ENCODE peak calls at places on chromosomes 1 and 21, in eight cellular contexts. J is right cardiac atrium; T is HFFc6; H is stimulated activated CD4-positive, alpha-beta T cell treated with anti-CD3 and anti-CD28 coated beads, Interleukin-4, amount 100 ng/mL, for 48 hours; R is T-cell; Q is anterior cingulate cortex; Z is H4; K is AG04450. A is an unnamed sample.

GRCh38 chr1:229237320-229237719 is 33.6 kb upstream of the RAB4A start:
- DNase-seq in J (no peak), T (no peak), H (no peak), R (no peak), Q (no peak), Z (no peak), K (no peak), A (no peak)

GRCh38 chr1:84502892-84503291 is 3.3 kb upstream of the SPATA1 start:
- DNase-seq in J (no peak), T (no peak), H (no peak), R (no peak), Q (no peak), Z (no peak), K (no peak), A (no peak)

GRCh38 chr1:228314315-228314657 is 92.3 kb downstream of the TRIM11 start:
- DNase-seq in J (no peak), T (no peak), H (no peak), R (no peak), Q (no peak), Z (no peak), K (no peak), A (no peak)

GRCh38 chr1:214018605-214019268 is 31.0 kb downstream of the PROX1 start:
- DNase-seq in J (no peak), T (no peak), H (no peak), R (no peak), Q (no peak), Z (no peak), K (no peak), A (no peak)

GRCh38 chr1:153602749-153603148 is 10.2 kb downstream of the S100A16 start:
- DNase-seq in J (no peak), T (no peak), H (no peak), R (no peak), Q (no peak), Z (no peak), K (no peak), A (no peak)

GRCh38 chr21:33245289-33245918 is 15.7 kb downstream of the IFNAR2 start:
- DNase-seq in J (no peak), T (no peak), H (no peak), R (no peak), Q (no peak), Z (no peak), K (no peak), A (no peak)

GRCh38 chr1:90781429-90782020 is 64.4 kb upstream of the BARHL2 start:
- DNase-seq in J (no peak), T (no peak), H (no peak), R (no peak), Q (peak), Z (no peak), K (no peak), A (no peak)

GRCh38 chr21:42093991-42094417 is 22.9 kb downstream of the UMODL1 start:
- DNase-seq in J (no peak), T (peak), H (no peak), R (no peak), Q (no peak), Z (peak), K (peak), A (no peak)

GRCh38 chr1:28273216-28273860 is 14.0 kb downstream of the SESN2 start:
- DNase-seq in J (no peak), T (no peak), H (no peak), R (no peak), Q (no peak), Z (no peak), K (no peak), A (no peak)

GRCh38 chr1:234716907-234717375 is 107.0 kb upstream of the IRF2BP2 start:
- DNase-seq in J (no peak), T (no peak), H (no peak), R (no peak), Q (no peak), Z (no peak), K (no peak), A (no peak)

GRCh38 chr1:180382326-180383115 is 119.9 kb downstream of the ACBD6 start:
- DNase-seq in J (no peak), T (peak), H (no peak), R (no peak), Q (no peak), Z (no peak), K (no peak), A (no peak)

GRCh38 chr1:5525597-5526384 is 466.4 kb downstream of the NPHP4 start:
- DNase-seq in J (no peak), T (no peak), H (no peak), R (no peak), Q (no peak), Z (peak), K (no peak), A (no peak)

A was measured in foreskin melanocyte.